ENCODE peak calls at places on chromosomes 12 and 14, in ten cellular contexts. O is transverse colon, G is A549, Z is IMR-90, L is uterus, Q is ovary, T is heart left ventricle, P is right lobe of liver, I is spleen, Y is breast epithelium. J is an unnamed sample.

GRCh38 chr12:98869886-98870285 is 224.8 kb downstream of the APAF1 start:
- DNase-seq in O (no peak), G (no peak), Z (no peak), L (no peak), Q (no peak), T (no peak), P (no peak), I (no peak), Y (no peak), J (no peak)

GRCh38 chr12:12628013-12628412 is 16.3 kb downstream of the CREBL2 start:
- DNase-seq in O (no peak), G (no peak), Z (peak), L (no peak), Q (no peak), T (no peak), P (no peak), I (no peak), Y (no peak), J (no peak)

GRCh38 chr12:108888031-108888430 is 8.1 kb downstream of the DAO start:
- DNase-seq in O (no peak), G (no peak), Z (no peak), L (no peak), Q (no peak), T (no peak), P (peak), I (peak), Y (no peak), J (peak)

GRCh38 chr12:6532927-6533652 is 1.2 kb upstream of the GAPDH start:
- DNase-seq in O (peak), G (peak), Z (peak), L (peak), Q (peak), T (peak), P (peak), I (peak), Y (peak), J (peak)

GRCh38 chr14:61618448-61618847 is 76.9 kb upstream of the HIF1A start:
- DNase-seq in O (no peak), G (no peak), Z (no peak), L (no peak), Q (no peak), T (no peak), P (no peak), I (no peak), Y (no peak), J (no peak)

GRCh38 chr12:16594796-16595195 is 11.2 kb downstream of the LMO3 start:
- DNase-seq in O (no peak), G (no peak), Z (no peak), L (no peak), Q (no peak), T (no peak), P (no peak), I (no peak), Y (no peak), J (no peak)

GRCh38 chr12:108360487-108360886 is 21.4 kb upstream of the CMKLR1 start:
- DNase-seq in O (no peak), G (no peak), Z (no peak), L (no peak), Q (no peak), T (no peak), P (no peak), I (no peak), Y (no peak), J (no peak)

GRCh38 chr14:94542111-94542810 is 19.0 kb upstream of the SERPINA4 start:
- DNase-seq in O (no peak), G (no peak), Z (peak), L (no peak), Q (no peak), T (no peak), P (no peak), I (no peak), Y (no peak), J (no peak)

GRCh38 chr14:59585891-59586554 is 9.4 kb upstream of the CCDC175 start:
- DNase-seq in O (no peak), G (no peak), Z (peak), L (no peak), Q (no peak), T (no peak), P (no peak), I (no peak), Y (no peak), J (no peak)

GRCh38 chr12:23426328-23426727 is 523.1 kb downstream of the SOX5 start:
- DNase-seq in O (no peak), G (no peak), Z (no peak), L (no peak), Q (no peak), T (no peak), P (no peak), I (no peak), Y (no peak), J (no peak)
- H3K27ac ChIP-seq in O (no peak), G (no peak), Z (no peak), L (no peak), Q (no peak), T (no peak), P (no peak), I (no peak), Y (no peak), J (no peak)

GRCh38 chr14:24307156-24307574 is 612 bp downstream of the CIDEB start:
- DNase-seq in O (no peak), G (no peak), Z (no peak), L (no peak), Q (no peak), T (peak), P (peak), I (peak), Y (no peak), J (no peak)
- H3K4me3 ChIP-seq in O (no peak), G (no peak), Z (no peak), L (no peak), Q (no peak), T (no peak), P (peak), I (no peak), Y (no peak), J (no peak)

DNA sequence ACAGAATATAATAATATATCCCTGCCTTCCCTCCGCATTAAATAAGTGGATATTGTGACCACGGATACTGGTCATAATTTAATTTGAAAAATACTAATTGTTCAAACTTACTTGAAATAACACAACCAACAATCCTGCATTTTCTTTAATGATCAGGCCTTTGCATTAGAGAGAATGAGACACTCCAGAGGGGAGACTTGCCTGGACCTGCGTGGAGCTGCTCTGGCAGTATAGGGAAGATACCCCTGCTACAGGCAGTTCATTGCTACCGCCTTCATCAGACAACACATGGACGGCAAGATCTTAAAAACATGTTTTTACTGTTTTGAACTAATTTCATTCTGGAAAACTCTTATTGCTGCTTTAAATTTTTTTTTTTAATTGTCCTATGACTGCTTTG is 211.0 kb upstream of the FAR2 start:
- DNase-seq in O (no peak), G (no peak), Z (no peak), L (no peak), Q (no peak), T (no peak), P (no peak), I (no peak), Y (no peak), J (no peak)
- TF ChIP-seq POLR2A in O (no peak), G (no peak), Z (no peak), L (no peak), Q (no peak), T (no peak), P (no peak), I (no peak), Y (no peak), J (no peak)

DNA sequence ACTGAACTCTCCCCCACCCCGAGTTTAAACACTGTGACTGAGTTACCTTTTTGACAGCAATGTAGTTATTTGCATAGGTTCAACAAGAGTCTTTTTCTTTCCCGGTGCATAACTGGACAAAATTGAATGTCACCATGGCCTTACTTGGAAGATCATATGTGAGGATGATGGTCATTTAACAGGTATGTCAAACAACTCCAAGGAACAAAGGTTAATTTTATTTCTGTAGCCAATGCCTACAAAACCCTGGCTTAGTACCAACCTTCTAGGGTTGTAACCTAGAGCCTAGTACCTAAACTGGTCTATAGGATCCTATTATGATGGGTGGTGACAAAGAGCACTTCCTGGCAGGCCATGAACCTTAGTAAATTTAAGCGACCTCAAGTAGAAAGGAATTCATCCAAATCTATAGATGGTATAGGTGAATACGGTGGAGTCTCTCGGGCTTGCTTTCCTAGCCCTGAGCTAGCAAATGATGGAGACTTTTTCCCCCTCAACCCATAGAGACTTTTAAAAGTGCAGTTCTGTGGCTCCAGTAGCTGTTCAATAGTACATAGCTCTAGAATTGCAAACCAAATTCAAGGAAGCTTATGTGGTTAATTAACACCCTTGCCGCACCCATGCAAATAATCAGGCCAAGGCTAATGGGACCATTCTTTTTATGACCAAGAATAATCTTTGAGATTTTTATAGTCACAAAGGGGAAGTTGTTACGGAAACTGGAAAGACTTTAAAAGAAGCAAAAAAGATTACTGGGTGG is 89.0 kb downstream of the SLC38A1 start:
- DNase-seq in O (peak), G (no peak), Z (no peak), L (no peak), Q (no peak), T (no peak), P (no peak), I (no peak), Y (no peak), J (no peak)
- H3K27ac ChIP-seq in O (peak), G (no peak), Z (no peak), L (no peak), Q (no peak), T (no peak), P (no peak), I (no peak), Y (no peak), J (no peak)

GRCh38 chr14:20044243-20044642 is 8.4 kb upstream of the OR4K13 start:
- DNase-seq in O (no peak), G (no peak), Z (no peak), L (no peak), Q (no peak), T (no peak), P (no peak), I (no peak), Y (no peak), J (no peak)

DNA sequence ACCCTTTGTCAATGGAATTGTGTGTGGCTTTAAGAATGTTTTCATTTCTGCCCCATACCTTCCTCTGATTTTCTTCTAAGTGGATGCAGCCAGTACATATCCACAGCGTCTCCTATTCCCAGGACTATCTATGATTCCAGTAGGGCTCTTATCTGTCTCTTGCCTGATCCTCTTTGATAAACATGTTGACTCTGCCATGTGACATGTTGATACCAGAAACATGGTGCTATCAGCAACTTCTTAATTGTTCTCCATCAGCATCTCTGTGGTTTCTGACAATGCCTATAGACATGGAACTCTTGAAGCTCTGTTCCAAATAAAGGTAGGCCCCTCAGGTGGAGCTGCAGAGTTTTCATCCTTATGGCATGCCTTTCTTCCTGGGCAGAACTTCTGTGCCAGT is 11.6 kb upstream of the OR4L1 start:
- DNase-seq in O (no peak), G (no peak), Z (no peak), L (no peak), Q (no peak), T (no peak), P (no peak), I (no peak), Y (no peak), J (no peak)
- H3K4me3 ChIP-seq in O (no peak), G (no peak), Z (no peak), L (no peak), Q (no peak), T (no peak), P (no peak), I (no peak), Y (no peak), J (no peak)

DNA sequence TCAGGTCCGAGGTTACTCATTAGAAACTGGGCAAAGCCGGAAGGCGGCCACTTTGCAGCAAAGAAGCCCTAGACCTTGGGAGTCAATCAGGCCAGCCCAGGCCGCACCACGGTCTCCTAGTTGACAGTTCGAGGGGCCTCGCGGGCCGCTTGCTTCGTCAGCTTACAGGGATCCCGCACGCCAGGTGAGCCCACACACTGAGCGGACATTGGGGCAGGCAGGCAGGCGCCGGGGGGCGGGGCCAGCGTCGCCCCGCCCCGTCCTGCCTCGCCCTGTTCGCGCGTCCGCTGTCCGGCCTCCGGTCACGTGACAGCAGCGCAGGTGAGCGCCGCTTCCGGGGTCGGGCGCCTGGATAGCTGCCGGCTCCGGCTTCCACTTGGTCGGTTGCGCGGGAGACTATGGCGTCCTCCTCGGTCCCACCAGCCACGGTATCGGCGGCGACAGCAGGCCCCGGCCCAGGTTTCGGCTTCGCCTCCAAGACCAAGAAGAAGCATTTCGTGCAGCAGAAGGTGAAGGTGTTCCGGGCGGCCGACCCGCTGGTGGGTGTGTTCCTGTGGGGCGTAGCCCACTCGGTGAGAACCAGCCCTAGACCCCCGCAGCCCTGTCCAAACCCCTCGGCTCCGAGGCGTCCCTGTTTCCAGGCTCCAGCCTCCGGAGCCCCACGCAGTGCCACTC is at the start of gene PIP4K2C:
- DNase-seq in O (peak), G (peak), Z (peak), L (peak), Q (peak), T (peak), P (peak), I (peak), Y (peak), J (peak)
- TF ChIP-seq POLR2A in O (peak), G (peak), Z (no peak), L (peak), Q (no peak), T (peak), P (peak), I (no peak), Y (peak), J (peak)

GRCh38 chr14:68596211-68596610 is 196.7 kb downstream of the ZFP36L1 start:
- DNase-seq in O (no peak), G (no peak), Z (no peak), L (no peak), Q (no peak), T (no peak), P (no peak), I (no peak), Y (no peak), J (no peak)
- H3K27ac ChIP-seq in O (peak), G (peak), Z (no peak), L (peak), Q (no peak), T (peak), P (no peak), I (no peak), Y (no peak), J (peak)

GRCh38 chr14:89909586-89909985 is 44.9 kb downstream of the EFCAB11 start:
- DNase-seq in O (no peak), G (no peak), Z (no peak), L (no peak), Q (no peak), T (no peak), P (no peak), I (no peak), Y (no peak), J (no peak)

GRCh38 chr14:89908712-89909450 is 45.6 kb downstream of the EFCAB11 start:
- DNase-seq in O (no peak), G (no peak), Z (no peak), L (no peak), Q (no peak), T (no peak), P (no peak), I (no peak), Y (no peak), J (no peak)

GRCh38 chr14:89912667-89913211 is 41.8 kb downstream of the EFCAB11 start:
- DNase-seq in O (peak), G (peak), Z (peak), L (peak), Q (no peak), T (no peak), P (no peak), I (no peak), Y (no peak), J (no peak)

GRCh38 chr14:89911018-89911919 is 43.3 kb downstream of the EFCAB11 start:
- DNase-seq in O (peak), G (peak), Z (peak), L (peak), Q (peak), T (no peak), P (no peak), I (no peak), Y (no peak), J (peak)

DNA sequence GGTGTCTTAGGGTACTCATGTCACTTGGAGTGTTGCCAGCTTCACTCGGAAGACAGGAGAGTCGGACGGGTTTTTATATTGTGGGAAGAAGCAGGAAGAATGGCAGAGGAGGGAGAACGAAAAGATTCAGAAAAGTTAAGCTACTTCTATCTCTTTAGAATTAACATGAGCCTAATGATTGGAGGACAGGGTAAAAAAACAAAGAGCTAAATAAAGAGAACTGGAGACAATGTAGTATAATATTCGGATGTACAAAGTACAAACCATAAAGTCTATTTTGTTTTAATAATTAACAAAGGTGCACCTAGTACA is 43.9 kb downstream of the EFCAB11 start:
- DNase-seq in O (peak), G (peak), Z (no peak), L (no peak), Q (no peak), T (no peak), P (no peak), I (no peak), Y (no peak), J (no peak)
- H3K4me3 ChIP-seq in O (peak), G (peak), Z (no peak), L (no peak), Q (no peak), T (no peak), P (no peak), I (no peak), Y (no peak), J (no peak)

GRCh38 chr12:67268335-67268895 is 743 bp upstream of the CAND1 start:
- DNase-seq in O (peak), G (peak), Z (peak), L (peak), Q (peak), T (peak), P (peak), I (peak), Y (peak), J (peak)

GRCh38 chr12:67270622-67271021 is 1.5 kb downstream of the CAND1 start:
- DNase-seq in O (no peak), G (no peak), Z (no peak), L (no peak), Q (no peak), T (no peak), P (no peak), I (no peak), Y (no peak), J (no peak)

GRCh38 chr12:67271976-67272375 is 2.8 kb downstream of the CAND1 start:
- DNase-seq in O (no peak), G (no peak), Z (peak), L (no peak), Q (no peak), T (no peak), P (no peak), I (no peak), Y (no peak), J (no peak)

GRCh38 chr12:67269632-67270578 is 747 bp downstream of the CAND1 start:
- DNase-seq in O (peak), G (peak), Z (no peak), L (peak), Q (peak), T (peak), P (peak), I (peak), Y (peak), J (peak)

DNA sequence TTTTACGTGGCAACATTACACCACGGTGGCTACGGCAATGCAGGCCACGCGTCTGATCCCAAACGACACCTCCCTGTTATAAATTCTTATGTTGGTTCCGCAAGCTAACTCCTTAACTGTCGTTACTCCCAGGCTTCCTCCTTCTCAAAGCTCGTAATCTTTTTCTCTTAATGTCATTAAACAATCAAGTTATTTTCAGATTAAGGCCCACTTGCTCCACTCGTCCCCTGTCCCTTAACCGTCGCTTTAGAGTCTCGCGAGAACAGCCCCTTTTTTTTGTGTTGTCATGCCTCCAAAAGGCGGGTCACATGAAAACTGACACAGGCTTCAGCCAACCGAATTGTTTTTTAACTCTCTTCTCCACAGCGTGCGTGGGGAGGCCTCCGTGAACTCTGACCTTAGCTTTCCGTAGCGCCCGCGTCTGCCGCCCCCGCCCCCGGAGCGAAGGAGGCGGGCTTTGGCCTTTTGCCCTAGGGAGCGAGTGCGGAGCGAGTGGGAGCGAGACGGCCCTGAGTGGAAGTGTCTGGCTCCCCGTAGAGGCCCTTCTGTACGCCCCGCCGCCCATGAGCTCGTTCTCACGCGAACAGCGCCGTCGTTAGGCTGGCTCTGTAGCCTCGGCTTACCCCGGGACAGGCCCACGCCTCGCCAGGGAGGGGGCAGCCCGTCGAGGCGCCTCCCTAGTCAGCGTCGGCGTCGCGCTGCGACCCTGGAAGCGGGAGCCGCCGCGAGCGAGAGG is at the start of gene CAND1:
- DNase-seq in O (peak), G (peak), Z (peak), L (peak), Q (peak), T (peak), P (peak), I (peak), Y (peak), J (peak)
- TF ChIP-seq POLR2A in O (peak), G (peak), Z (peak), L (peak), Q (peak), T (peak), P (peak), I (peak), Y (peak), J (peak)